ENCODE peak calls at places on chromosomes 16 and 17, in six cellular contexts. H is neuronal stem cell, V is aorta, T is AG04450, F is RWPE1, D is body of pancreas. X is an unnamed sample.

GRCh38 chr16:78770353-78771091 is 671.1 kb downstream of the WWOX start:
- DNase-seq in H (peak), V (peak), T (no peak), F (peak), D (peak), X (peak)

GRCh38 chr16:50360779-50361178 is 8.0 kb downstream of the BRD7 start:
- DNase-seq in H (no peak), V (no peak), T (no peak), F (no peak), D (no peak), X (no peak)

GRCh38 chr16:65713409-65713808 is 591.5 kb upstream of the CDH11 start:
- DNase-seq in H (no peak), V (no peak), T (no peak), F (no peak), D (no peak), X (no peak)

GRCh38 chr17:933168-934083 is 46.1 kb downstream of the NXN start:
- DNase-seq in H (no peak), V (no peak), T (peak), F (peak), D (peak), X (no peak)

GRCh38 chr17:13044713-13045112 is 26.9 kb upstream of the ELAC2 start:
- DNase-seq in H (no peak), V (no peak), T (no peak), F (no peak), D (no peak), X (no peak)

GRCh38 chr17:37176683-37177082 is 199.1 kb upstream of the C17orf78 start:
- DNase-seq in H (no peak), V (no peak), T (no peak), F (peak), D (no peak), X (no peak)

GRCh38 chr16:89545044-89545830 is 15.2 kb upstream of the RPL13 start:
- DNase-seq in H (no peak), V (no peak), T (no peak), F (no peak), D (no peak), X (no peak)

GRCh38 chr17:77779711-77780539 is 178.6 kb upstream of the TNRC6C start:
- DNase-seq in H (no peak), V (no peak), T (no peak), F (no peak), D (peak), X (peak)

GRCh38 chr16:57802635-57803412 is 533 bp upstream of the KIFC3 start:
- DNase-seq in H (no peak), V (no peak), T (no peak), F (no peak), D (no peak), X (no peak)

GRCh38 chr17:62824290-62825135 is 16.4 kb upstream of the MARCHF10 start:
- DNase-seq in H (peak), V (no peak), T (peak), F (peak), D (no peak), X (no peak)

GRCh38 chr17:49851387-49852291 is 3.8 kb upstream of the TAC4 start:
- DNase-seq in H (peak), V (peak), T (peak), F (no peak), D (peak), X (peak)

GRCh38 chr17:49987681-49988441 is 7.2 kb downstream of the DLX3 start:
- DNase-seq in H (no peak), V (peak), T (no peak), F (peak), D (no peak), X (no peak)

GRCh38 chr17:82959242-82959930 is 119.6 kb upstream of the ZNF750 start:
- DNase-seq in H (no peak), V (peak), T (no peak), F (no peak), D (no peak), X (no peak)

GRCh38 chr17:75783069-75783783 is 1.4 kb upstream of the UNK start:
- DNase-seq in H (no peak), V (no peak), T (no peak), F (no peak), D (no peak), X (no peak)

GRCh38 chr17:77304746-77305473 is 164.1 kb downstream of the SEC14L1 start:
- DNase-seq in H (no peak), V (no peak), T (no peak), F (no peak), D (peak), X (no peak)

GRCh38 chr17:40562841-40563370 is 2.4 kb downstream of the CCR7 start:
- DNase-seq in H (no peak), V (no peak), T (no peak), F (no peak), D (no peak), X (no peak)

GRCh38 chr16:13333336-13333735 is 431.9 kb downstream of the SHISA9 start:
- DNase-seq in H (no peak), V (no peak), T (no peak), F (no peak), D (no peak), X (no peak)

GRCh38 chr17:70168044-70168978 is 1.0 kb upstream of the KCNJ2 start:
- DNase-seq in H (peak), V (peak), T (peak), F (no peak), D (peak), X (peak)

GRCh38 chr17:27603870-27604794 is 26.9 kb upstream of the LGALS9 start:
- DNase-seq in H (no peak), V (no peak), T (no peak), F (no peak), D (no peak), X (no peak)

GRCh38 chr16:84526794-84527485 is 22.5 kb upstream of the MEAK7 start:
- DNase-seq in H (peak), V (no peak), T (no peak), F (no peak), D (no peak), X (no peak)

GRCh38 chr17:65154770-65155589 is 17.8 kb downstream of the RGS9 start:
- DNase-seq in H (no peak), V (no peak), T (peak), F (peak), D (no peak), X (no peak)

GRCh38 chr16:50229149-50229726 is 37.1 kb upstream of the ADCY7 start:
- DNase-seq in H (no peak), V (no peak), T (no peak), F (no peak), D (no peak), X (no peak)

GRCh38 chr16:83338941-83339340 is 468.8 kb upstream of the HSBP1 start:
- DNase-seq in H (no peak), V (no peak), T (no peak), F (no peak), D (no peak), X (no peak)

GRCh38 chr16:28845173-28846079 is 722 bp downstream of the TUFM start:
- DNase-seq in H (no peak), V (peak), T (no peak), F (no peak), D (no peak), X (no peak)

GRCh38 chr17:42253601-42254000 is 22.6 kb downstream of the STAT5B start:
- DNase-seq in H (no peak), V (no peak), T (no peak), F (no peak), D (no peak), X (no peak)

GRCh38 chr17:19799796-19800195 is 51.7 kb upstream of the ALDH3A1 start:
- DNase-seq in H (no peak), V (no peak), T (no peak), F (peak), D (no peak), X (no peak)

GRCh38 chr16:87675111-87675510 is 72.8 kb downstream of the JPH3 start:
- DNase-seq in H (no peak), V (no peak), T (no peak), F (no peak), D (no peak), X (no peak)

GRCh38 chr17:42291136-42291535 is 2.8 kb downstream of the STAT5A start:
- DNase-seq in H (no peak), V (peak), T (no peak), F (no peak), D (no peak), X (no peak)

GRCh38 chr16:2233872-2234812 is 2.1 kb upstream of the DNASE1L2 start:
- DNase-seq in H (no peak), V (no peak), T (no peak), F (no peak), D (no peak), X (no peak)

GRCh38 chr16:19356024-19356952 is 61.4 kb upstream of the TMC5 start:
- DNase-seq in H (no peak), V (no peak), T (no peak), F (no peak), D (no peak), X (no peak)

GRCh38 chr17:78920528-78920927 is 4.7 kb downstream of the TIMP2 start:
- DNase-seq in H (no peak), V (no peak), T (no peak), F (no peak), D (no peak), X (no peak)

GRCh38 chr17:44350733-44351226 is 5.7 kb downstream of the GRN start:
- DNase-seq in H (peak), V (peak), T (no peak), F (peak), D (peak), X (peak)

GRCh38 chr17:44348988-44349364 is 3.9 kb downstream of the GRN start:
- DNase-seq in H (no peak), V (no peak), T (no peak), F (no peak), D (no peak), X (no peak)

GRCh38 chr17:44349553-44350070 is 4.5 kb downstream of the GRN start:
- DNase-seq in H (no peak), V (no peak), T (no peak), F (no peak), D (no peak), X (no peak)

GRCh38 chr17:44346064-44346844 is 1.2 kb downstream of the GRN start:
- DNase-seq in H (no peak), V (no peak), T (no peak), F (no peak), D (no peak), X (no peak)

DNA sequence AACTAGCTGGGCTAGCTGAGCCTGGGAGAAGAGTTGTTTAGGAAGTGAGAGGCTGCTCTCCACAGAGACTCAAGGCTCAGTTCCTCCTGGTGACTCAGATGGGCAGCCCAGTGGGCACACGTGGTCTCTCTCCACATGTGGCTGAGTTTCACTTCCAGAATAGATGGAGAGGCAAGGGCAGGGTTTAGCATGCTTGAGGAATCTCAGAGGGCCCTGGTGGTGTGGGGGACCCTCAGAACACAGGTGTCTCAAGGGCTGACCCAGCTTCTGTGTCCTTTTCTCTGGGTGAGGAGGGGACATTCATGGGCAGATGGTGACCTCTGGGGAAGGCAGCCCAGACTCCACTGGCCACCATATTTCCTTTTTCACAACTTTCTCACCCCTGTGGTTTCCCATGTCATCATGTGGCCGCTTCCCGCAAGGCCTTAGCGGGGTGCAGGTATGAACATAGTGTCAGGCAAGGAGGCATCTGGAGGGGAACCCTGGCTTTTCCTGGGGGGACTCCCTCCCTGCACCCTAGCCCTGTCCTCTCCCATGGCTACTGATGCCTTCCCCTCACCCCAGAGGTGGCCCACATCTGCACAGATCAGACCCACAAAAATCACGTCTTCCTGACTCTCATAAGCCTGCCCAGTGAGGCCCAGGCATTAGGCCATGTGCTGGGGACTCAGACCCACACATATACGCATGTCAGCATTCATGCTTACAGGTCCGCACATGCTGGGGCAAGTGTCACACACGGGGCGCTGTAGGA is 3.3 kb downstream of the GRN start:
- DNase-seq in H (no peak), V (no peak), T (no peak), F (peak), D (no peak), X (no peak)
- H3K27ac ChIP-seq in H (no peak), V (no peak), T (no peak), F (peak), D (no peak), X (no peak)

GRCh38 chr16:63749256-63749655 is 1372.6 kb downstream of the CDH11 start:
- DNase-seq in H (no peak), V (no peak), T (no peak), F (no peak), D (no peak), X (no peak)
- H3K27ac ChIP-seq in H (no peak), V (no peak), T (no peak), F (no peak), D (no peak), X (no peak)

GRCh38 chr16:86492961-86493639 is 17.2 kb upstream of the FOXF1 start:
- DNase-seq in H (no peak), V (peak), T (no peak), F (no peak), D (no peak), X (no peak)
- H3K27ac ChIP-seq in H (no peak), V (no peak), T (no peak), F (no peak), D (no peak), X (peak)

GRCh38 chr16:8677481-8677880 is 3.1 kb downstream of the ABAT start:
- DNase-seq in H (no peak), V (no peak), T (no peak), F (peak), D (no peak), X (no peak)

GRCh38 chr16:8676737-8677375 is 2.4 kb downstream of the ABAT start:
- DNase-seq in H (no peak), V (no peak), T (no peak), F (no peak), D (no peak), X (no peak)

GRCh38 chr16:8679156-8679555 is 4.7 kb downstream of the ABAT start:
- DNase-seq in H (no peak), V (no peak), T (no peak), F (peak), D (peak), X (no peak)

GRCh38 chr16:8676160-8676547 is 1.7 kb downstream of the ABAT start:
- DNase-seq in H (no peak), V (no peak), T (no peak), F (no peak), D (no peak), X (no peak)

DNA sequence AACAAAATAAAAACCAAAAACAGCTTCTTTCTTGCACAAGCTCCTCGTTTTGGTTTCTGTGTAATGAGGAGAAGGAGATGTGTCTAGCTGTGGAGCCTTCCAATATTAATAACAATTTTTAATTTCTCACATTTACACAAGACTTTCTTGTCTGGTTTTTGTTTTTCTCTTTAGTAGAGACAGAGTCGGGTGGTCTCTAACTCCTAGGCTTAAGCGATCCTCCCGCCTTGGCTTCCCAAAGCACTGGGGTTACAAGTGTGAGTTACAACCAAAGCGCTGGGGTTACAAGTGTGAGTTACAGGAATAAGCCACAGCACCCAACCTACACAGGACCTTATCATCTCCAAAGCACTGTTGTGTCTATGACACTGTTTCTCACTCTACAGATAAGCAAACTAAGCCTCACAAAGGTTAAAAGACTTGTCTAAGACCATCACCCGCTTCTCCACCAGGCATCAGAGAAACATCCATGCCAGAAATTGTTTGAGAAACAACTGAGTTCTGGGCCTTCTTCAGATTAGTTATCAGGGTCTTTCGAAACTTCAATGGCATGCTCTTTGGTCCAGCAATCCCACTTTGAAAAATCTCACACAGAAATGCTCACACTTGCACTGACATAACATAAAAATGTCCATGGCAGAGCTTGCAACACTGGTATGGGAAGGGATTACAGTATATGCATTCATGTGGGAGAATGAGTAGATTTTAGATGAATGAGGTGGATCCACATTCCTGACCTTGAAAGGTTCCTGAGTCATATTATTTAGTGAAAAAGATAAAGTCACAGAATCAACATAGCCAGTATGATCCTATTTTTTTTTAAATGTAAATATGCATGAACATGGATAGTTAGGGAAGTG is 3.9 kb downstream of the ABAT start:
- DNase-seq in H (no peak), V (no peak), T (peak), F (peak), D (no peak), X (no peak)
- H3K27ac ChIP-seq in H (no peak), V (no peak), T (no peak), F (peak), D (peak), X (no peak)

GRCh38 chr17:2191227-2191626 is 112.4 kb downstream of the SMG6 start:
- DNase-seq in H (no peak), V (no peak), T (no peak), F (no peak), D (no peak), X (no peak)
- H3K27ac ChIP-seq in H (no peak), V (no peak), T (no peak), F (peak), D (no peak), X (no peak)

X was measured in dorsolateral prefrontal cortex.